ENCODE peak calls at places on chromosomes 4 and X, in four cellular contexts. N is sigmoid colon, L is right lobe of liver, Y is psoas muscle. R is an unnamed sample. For H3K36me3, the result is how much of the 10 kb centered on the place peaks cover.

GRCh38 chrX:47189906-47190305 is 3.7 kb upstream of the UBA1 start:
- DNase-seq in N (no peak), L (no peak), Y (no peak), R (peak)

GRCh38 chr4:102217345-102217744 is 127.9 kb downstream of the SLC39A8 start:
- DNase-seq in N (no peak), L (no peak), Y (no peak), R (no peak)

GRCh38 chr4:185205697-185206342 is 2.0 kb upstream of the CFAP97 start:
- DNase-seq in N (no peak), L (no peak), Y (no peak), R (no peak)

GRCh38 chr4:111854494-111855087 is 290.7 kb upstream of the FAM241A start:
- DNase-seq in N (no peak), L (no peak), Y (no peak), R (no peak)

GRCh38 chr4:184969610-184970009 is 48.7 kb upstream of the HELT start:
- DNase-seq in N (no peak), L (no peak), Y (no peak), R (no peak)

GRCh38 chr4:6446130-6446482 is 26.3 kb downstream of the PPP2R2C start:
- DNase-seq in N (no peak), L (no peak), Y (no peak), R (no peak)

GRCh38 chr4:141339386-141339785 is 118.7 kb downstream of the ZNF330 start:
- DNase-seq in N (no peak), L (no peak), Y (no peak), R (no peak)

GRCh38 chr4:93072292-93072691 is 756.3 kb upstream of the ATOH1 start:
- DNase-seq in N (no peak), L (no peak), Y (no peak), R (no peak)

GRCh38 chrX:39841604-39842003 is 256.2 kb downstream of the BCOR start:
- DNase-seq in N (no peak), L (no peak), Y (no peak), R (no peak)

DNA sequence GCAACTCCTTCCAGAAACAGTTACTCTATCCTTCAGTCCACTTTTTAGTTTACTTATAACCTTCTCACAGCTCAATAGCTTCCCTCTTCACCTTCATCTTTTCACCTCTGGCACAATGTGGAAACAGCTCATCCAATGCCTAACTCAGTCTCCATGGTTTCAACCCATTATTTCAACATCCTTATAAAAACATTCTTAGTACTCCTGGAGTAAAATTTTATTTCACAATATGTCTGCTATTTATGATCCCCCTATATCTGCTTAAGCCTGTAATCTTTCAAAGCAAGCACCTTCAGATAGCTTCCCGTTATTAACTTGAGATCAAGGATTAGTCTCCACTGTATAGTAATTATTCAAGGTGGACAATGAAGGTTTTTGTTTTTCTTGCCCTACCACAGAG is 156.3 kb downstream of the GASK1B start:
- DNase-seq in N (no peak), L (no peak), Y (no peak), R (no peak)
- H3K27ac ChIP-seq in N (peak), L (no peak), Y (no peak), R (no peak)

DNA sequence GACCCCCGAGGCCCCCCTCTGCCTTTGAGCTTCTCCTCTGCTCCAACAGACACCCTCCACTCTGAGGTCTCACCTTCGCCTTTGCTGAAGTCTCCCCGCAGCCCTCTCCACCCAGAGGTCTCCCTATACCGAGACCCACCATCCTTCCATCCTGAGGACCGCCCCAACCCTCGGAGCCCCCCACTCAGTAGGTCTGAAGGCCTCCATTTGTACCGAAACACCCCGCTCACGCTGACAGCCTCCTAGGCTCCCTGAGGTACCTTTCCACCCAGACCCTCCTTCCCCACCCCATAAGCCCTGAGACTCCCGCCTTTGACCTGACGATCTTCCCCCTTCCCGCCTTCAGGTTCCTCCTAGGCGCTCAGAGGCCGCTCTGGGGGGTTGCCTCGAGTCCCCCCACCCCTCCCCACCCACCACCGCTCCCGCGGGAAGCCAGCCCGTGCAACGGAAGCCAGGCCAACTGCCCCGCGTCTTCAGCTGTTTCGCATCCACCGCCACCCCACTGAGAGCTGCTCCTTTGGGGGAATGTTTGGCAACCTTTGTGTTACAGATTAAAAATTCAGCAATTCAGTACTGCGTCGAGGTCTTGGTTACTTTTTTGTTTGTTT is 5.0 kb downstream of the SOD3 start:
- DNase-seq in N (no peak), L (no peak), Y (no peak), R (no peak)
- H3K4me3 ChIP-seq in N (peak), L (peak), Y (peak), R (no peak)

GRCh38 chr4:866068-866760 is 40.3 kb upstream of the CPLX1 start:
- DNase-seq in N (no peak), L (no peak), Y (no peak), R (no peak)

GRCh38 chr4:867526-868250 is 41.8 kb upstream of the CPLX1 start:
- DNase-seq in N (no peak), L (no peak), Y (no peak), R (no peak)

GRCh38 chr4:865572-865971 is 39.6 kb upstream of the CPLX1 start:
- DNase-seq in N (no peak), L (no peak), Y (no peak), R (no peak)

GRCh38 chr4:868421-868820 is 42.5 kb upstream of the CPLX1 start:
- DNase-seq in N (no peak), L (no peak), Y (no peak), R (no peak)

GRCh38 chr4:866761-867390 is 40.9 kb upstream of the CPLX1 start:
- DNase-seq in N (no peak), L (no peak), Y (no peak), R (no peak)
- H3K36me3 ChIP-seq in N (half or more), L (half or more), Y (half or more), R (under half)

GRCh38 chr4:168839758-168840385 is 170.2 kb downstream of the CBR4 start:
- DNase-seq in N (no peak), L (no peak), Y (no peak), R (no peak)
- H3K27ac ChIP-seq in N (peak), L (no peak), Y (peak), R (peak)

GRCh38 chrX:2701600-2701999 is 10.5 kb downstream of the CD99 start:
- DNase-seq in N (no peak), L (no peak), Y (no peak), R (no peak)

GRCh38 chrX:2697741-2698294 is 6.7 kb downstream of the CD99 start:
- DNase-seq in N (no peak), L (no peak), Y (no peak), R (no peak)

GRCh38 chrX:2699959-2700358 is 8.9 kb downstream of the CD99 start:
- DNase-seq in N (no peak), L (no peak), Y (no peak), R (no peak)

GRCh38 chrX:2698604-2699003 is 7.5 kb downstream of the CD99 start:
- DNase-seq in N (no peak), L (no peak), Y (no peak), R (no peak)

GRCh38 chrX:2700405-2701320 is 9.6 kb downstream of the CD99 start:
- DNase-seq in N (no peak), L (no peak), Y (no peak), R (no peak)
- H3K4me3 ChIP-seq in N (no peak), L (no peak), Y (no peak), R (no peak)

DNA sequence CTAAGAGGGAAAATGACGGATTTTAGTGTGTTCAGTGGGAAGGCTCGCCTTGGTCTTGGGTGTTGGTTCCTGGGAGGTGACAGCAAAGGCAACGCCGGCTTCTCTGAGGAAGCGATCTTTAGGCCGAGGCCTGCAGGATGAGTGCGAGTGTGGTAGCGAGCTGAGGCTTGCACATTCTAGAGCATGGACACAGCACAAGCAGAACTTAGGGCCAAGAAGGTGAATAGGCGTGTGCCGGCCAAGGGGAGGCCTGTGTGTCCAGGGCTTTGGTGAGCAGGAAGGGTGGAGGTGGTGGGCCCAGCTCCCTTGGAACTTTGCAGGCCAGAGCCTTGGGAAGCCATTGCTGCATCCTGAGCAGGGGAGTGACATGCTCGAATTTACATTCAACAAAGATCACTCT is 67.9 kb downstream of the TNIP2 start:
- DNase-seq in N (no peak), L (no peak), Y (no peak), R (peak)
- H3K36me3 ChIP-seq in N (under half), L (half or more), Y (half or more), R (under half)

DNA sequence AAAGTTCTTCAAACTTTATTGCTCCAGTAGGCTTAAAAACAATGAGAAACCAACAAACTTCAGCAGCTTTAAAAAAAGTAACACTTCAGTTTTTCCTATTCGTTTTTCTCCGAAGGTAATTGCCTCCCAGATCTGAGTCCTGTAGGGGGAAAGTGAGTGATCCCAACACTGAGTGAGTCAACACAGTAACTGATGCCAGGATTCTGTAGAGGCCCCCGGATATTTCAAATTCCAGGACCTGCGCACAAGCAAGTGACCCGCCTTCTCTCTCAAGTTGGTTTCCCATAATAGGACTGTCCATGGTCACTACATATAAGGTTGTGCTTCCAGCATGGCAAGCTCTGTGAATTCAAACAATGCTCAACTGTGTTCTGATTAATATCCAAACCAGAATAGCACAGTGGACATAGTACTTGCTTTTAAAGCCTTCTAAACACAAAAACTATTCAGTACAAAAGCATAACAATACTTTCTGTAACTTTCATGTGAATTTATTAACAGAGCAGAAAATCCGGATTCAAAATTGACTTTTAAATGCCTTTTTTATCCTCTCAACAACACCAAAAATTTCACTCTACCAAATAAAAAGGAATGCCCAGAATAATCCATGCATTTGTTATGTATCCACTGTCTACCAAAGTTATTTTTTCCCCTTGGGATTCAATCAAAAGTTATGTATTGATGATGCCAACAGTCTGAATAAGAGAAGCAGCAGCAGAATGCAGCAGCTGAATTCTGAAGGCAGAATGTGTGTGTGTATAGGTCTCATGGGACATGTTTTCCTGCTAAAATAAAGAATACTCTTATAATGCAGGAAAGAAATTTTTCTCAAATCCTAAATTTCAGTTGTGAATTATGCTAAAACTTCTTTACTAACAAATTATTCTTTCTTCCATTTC is at the start of gene DMD:
- DNase-seq in N (peak), L (no peak), Y (peak), R (peak)
- H3K27ac ChIP-seq in N (peak), L (no peak), Y (peak), R (no peak)

DNA sequence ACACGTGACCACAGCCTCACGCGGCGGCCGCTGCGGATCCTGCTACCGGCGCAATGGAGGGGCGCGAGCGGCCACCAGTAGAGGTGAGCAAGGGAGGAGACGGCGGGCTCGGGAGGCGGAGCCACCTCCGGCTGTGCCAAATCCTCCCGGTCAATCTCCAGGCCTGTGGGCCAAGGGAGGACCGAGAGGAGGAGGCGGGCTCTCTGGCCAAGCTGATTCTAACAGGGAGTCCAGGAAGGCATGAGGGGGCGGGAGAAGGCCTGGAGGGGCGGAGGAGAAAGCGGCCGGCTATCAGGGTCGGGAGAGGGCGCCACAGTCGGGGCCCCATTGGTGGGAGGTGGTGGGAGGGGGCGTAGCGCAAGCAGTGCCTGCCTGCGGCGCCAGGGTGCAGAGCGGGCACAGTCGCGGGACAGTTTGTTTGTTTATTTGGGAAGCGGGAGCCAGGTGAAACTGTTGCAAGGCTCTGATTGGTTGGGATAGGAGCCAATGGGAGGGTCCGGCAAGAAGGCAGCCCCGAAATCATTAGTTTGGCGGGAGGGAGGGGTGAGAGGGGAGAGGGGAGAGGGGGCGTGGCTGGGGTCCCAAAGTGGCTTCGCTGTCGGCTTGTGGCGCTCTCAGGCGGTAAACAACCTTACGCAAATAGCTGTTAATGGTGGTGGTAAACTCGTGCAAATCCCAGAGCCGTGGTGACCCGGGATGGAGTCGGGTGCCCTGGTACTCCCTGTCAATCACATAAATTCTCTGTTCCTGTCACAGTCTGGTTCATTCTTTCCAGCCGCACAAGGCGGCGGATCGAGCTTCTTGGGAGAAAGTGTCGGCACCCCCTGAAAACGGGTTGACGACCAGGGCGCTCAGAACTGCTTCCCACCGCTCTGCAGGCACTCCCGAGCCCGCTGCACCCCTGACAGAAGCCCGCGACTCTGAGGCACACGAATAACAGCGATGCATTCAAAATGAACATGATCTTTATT is at the start of gene IRS4:
- DNase-seq in N (no peak), L (no peak), Y (no peak), R (peak)
- H3K4me3 ChIP-seq in N (peak), L (no peak), Y (peak), R (peak)